ENCODE peak calls at places on chromosomes 11 and 22, in nine cellular contexts. T is head of caudate nucleus, H is heart left ventricle, F is T-helper 1 cell, J is amniotic stem cell, D is GM12891, M is NCI-H1417, K is NCI-H2107, Y is NCI-H510A treated with DMSO at 0.1 percent for 48 hours. O is an unnamed sample.
A peak's percentile ranks its signal among the peaks of the same experiment; 100 is the strongest.

GRCh38 chr11:119807402-119807801 is 78.4 kb upstream of the NECTIN1 start:
- DNase-seq in M (no peak), K (no peak), D (no peak), H (no peak), T (no peak), Y (no peak), F (no peak), J (no peak), O (no peak)

GRCh38 chr11:69370984-69371709 is 77.2 kb downstream of the MYEOV start:
- DNase-seq in T (no peak), J (no peak), F (no peak), K (no peak), Y (no peak), D (no peak), H (no peak), M (no peak), O (no peak)

GRCh38 chr11:85783758-85784157 is 27.2 kb downstream of the SYTL2 start:
- DNase-seq in H (no peak), T (no peak), M (no peak), F (no peak), J (no peak), K (no peak), D (no peak), Y (no peak), O (peak; percentile 32)

GRCh38 chr11:36564376-36565032 is 3.3 kb upstream of the RAG1 start:
- DNase-seq in M (peak; percentile 78), K (peak; percentile 10), Y (peak; percentile 57), J (no peak), T (peak; percentile 73), F (peak; percentile 14), H (no peak), D (peak; percentile 9), O (peak; percentile 51)

GRCh38 chr22:43152001-43152354 is 619 bp downstream of the TSPO start:
- DNase-seq in K (no peak), M (peak; percentile 48), T (no peak), F (no peak), H (no peak), J (no peak), D (no peak), Y (no peak), O (no peak)

GRCh38 chr11:65557280-65558001 is 718 bp downstream of the LTBP3 start:
- DNase-seq in D (no peak), M (peak; percentile 51), K (no peak), Y (no peak), T (peak; percentile 39), J (no peak), F (no peak), H (no peak), O (no peak)

GRCh38 chr22:50686794-50687193 is 14.2 kb downstream of the SHANK3 start:
- DNase-seq in Y (no peak), T (peak; percentile 1), K (no peak), F (no peak), J (no peak), H (peak; percentile 24), D (peak; percentile 2), M (no peak), O (no peak)

GRCh38 chr22:47409501-47410275 is 647.2 kb downstream of the TBC1D22A start:
- DNase-seq in F (no peak), H (no peak), K (no peak), D (no peak), T (no peak), Y (no peak), M (no peak), J (no peak), O (no peak)

GRCh38 chr11:82867495-82868082 is 32.6 kb downstream of the PRCP start:
- DNase-seq in K (peak; percentile 37), M (peak; percentile 92), D (peak; percentile 13), F (peak; percentile 50), T (peak; percentile 91), H (no peak), J (peak; percentile 89), Y (peak; percentile 87), O (peak; percentile 70)

GRCh38 chr22:26849575-26849974 is 192.2 kb downstream of the MIAT start:
- DNase-seq in J (no peak), F (no peak), H (no peak), T (no peak), M (no peak), D (no peak), Y (no peak), K (no peak), O (no peak)

GRCh38 chr11:95375881-95376280 is 144.9 kb upstream of the SESN3 start:
- DNase-seq in F (no peak), Y (no peak), K (no peak), D (no peak), T (no peak), J (peak; percentile 56), M (no peak), H (no peak), O (peak; percentile 77)